ENCODE peak calls at places on chromosomes 13 and 19, in five cellular contexts. O is GDM1, N is hypothalamus, M is tibial artery, I is T-helper 9 cell. Q is an unnamed sample.

GRCh38 chr19:42468273-42468796 is 25.6 kb upstream of the CXCL17 start:
- DNase-seq in N (no peak), M (no peak), O (no peak), I (no peak), Q (peak)

GRCh38 chr13:113063091-113063491 is 42.5 kb upstream of the F7 start:
- DNase-seq in I (no peak), N (no peak), M (no peak), O (no peak), Q (no peak)

GRCh38 chr13:110014719-110015118 is 228.3 kb upstream of the IRS2 start:
- DNase-seq in M (no peak), O (no peak), I (no peak), N (no peak), Q (no peak)

GRCh38 chr13:30580852-30581502 is 36.7 kb upstream of the USPL1 start:
- DNase-seq in M (no peak), O (no peak), N (no peak), I (no peak), Q (no peak)

GRCh38 chr13:92966900-92967299 is 259.7 kb upstream of the GPC6 start:
- DNase-seq in M (no peak), O (no peak), I (no peak), N (no peak), Q (no peak)

GRCh38 chr19:7292950-7293794 is 1.0 kb downstream of the INSR start:
- DNase-seq in I (no peak), M (peak), N (no peak), O (no peak), Q (no peak)

GRCh38 chr19:33388817-33389573 is 15.5 kb downstream of the CEBPG start:
- DNase-seq in O (no peak), I (no peak), N (no peak), M (no peak), Q (no peak)

GRCh38 chr13:20388184-20388583 is 137.5 kb downstream of the CRYL1 start:
- DNase-seq in N (no peak), I (no peak), O (no peak), M (no peak), Q (no peak)